ENCODE peak calls at places on chromosomes 1 and 21, in four cellular contexts. P is tibial artery, M is choroid plexus epithelial cell, S is fibroblast of the aortic adventitia. A is an unnamed sample.

GRCh38 chr1:42380617-42381423 is at the start of gene RIMKLA:
- DNase-seq in M (no peak), P (peak; percentile 58), S (no peak), A (no peak)

GRCh38 chr21:26280715-26281310 is 110.2 kb upstream of the APP start:
- DNase-seq in P (no peak), M (no peak), S (no peak), A (no peak)

GRCh38 chr1:90550616-90551406 is 166.3 kb downstream of the BARHL2 start:
- DNase-seq in M (no peak), S (no peak), P (no peak), A (no peak)

GRCh38 chr1:234933031-234933430 is 195.6 kb downstream of the TOMM20 start:
- DNase-seq in M (no peak), S (no peak), P (peak; percentile 65), A (peak; percentile 72)

GRCh38 chr1:15684468-15685283 is 556 bp downstream of the PLEKHM2 start:
- DNase-seq in S (peak; percentile 32), P (peak; percentile 76), M (no peak), A (peak; percentile 73)

GRCh38 chr1:240768979-240769378 is 157.0 kb upstream of the GREM2 start:
- DNase-seq in S (no peak), M (no peak), P (no peak), A (no peak)

GRCh38 chr1:50332941-50333594 is 90.2 kb downstream of the DMRTA2 start:
- DNase-seq in M (peak; percentile 46), P (no peak), S (peak; percentile 28), A (no peak)

GRCh38 chr1:192147626-192148025 is 10.6 kb upstream of the RGS18 start:
- DNase-seq in S (peak; percentile 6), M (no peak), P (no peak), A (no peak)

GRCh38 chr1:246930830-246931548 is 759 bp downstream of the AHCTF1 start:
- DNase-seq in M (peak; percentile 69), P (peak; percentile 79), S (peak; percentile 60), A (peak; percentile 52)

GRCh38 chr1:1260843-1261560 is 12.7 kb downstream of the UBE2J2 start:
- DNase-seq in P (no peak), M (no peak), S (no peak), A (no peak)

GRCh38 chr1:186927884-186928283 is 99.1 kb downstream of the PLA2G4A start:
- DNase-seq in P (no peak), M (no peak), S (no peak), A (no peak)
- TF ChIP-seq CTCF in P (no peak), M (no peak), S (no peak), A (no peak)

DNA sequence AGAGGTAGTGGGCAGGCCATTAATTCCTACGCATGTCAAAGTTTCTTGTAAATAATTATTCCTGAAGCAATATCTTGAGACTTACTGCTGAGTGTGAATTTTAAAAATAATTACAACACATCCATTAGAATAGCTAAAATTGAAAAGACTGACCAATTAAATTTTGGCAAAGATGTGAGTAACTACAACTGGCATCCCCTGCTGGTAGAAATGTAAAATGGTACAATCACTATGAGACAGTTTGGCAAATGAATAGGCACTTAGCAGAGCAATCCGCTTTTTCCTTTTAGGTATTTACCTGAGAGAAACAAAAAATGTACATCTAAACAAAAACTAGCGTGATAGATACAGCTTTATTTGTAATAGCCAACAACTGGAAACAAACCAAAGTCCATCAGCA is 798.9 kb downstream of the BRINP3 start:
- DNase-seq in M (peak; percentile 19), P (no peak), S (no peak), A (no peak)
- TF ChIP-seq CTCF in M (peak; percentile 55), P (no peak), S (peak; percentile 9), A (no peak)

DNA sequence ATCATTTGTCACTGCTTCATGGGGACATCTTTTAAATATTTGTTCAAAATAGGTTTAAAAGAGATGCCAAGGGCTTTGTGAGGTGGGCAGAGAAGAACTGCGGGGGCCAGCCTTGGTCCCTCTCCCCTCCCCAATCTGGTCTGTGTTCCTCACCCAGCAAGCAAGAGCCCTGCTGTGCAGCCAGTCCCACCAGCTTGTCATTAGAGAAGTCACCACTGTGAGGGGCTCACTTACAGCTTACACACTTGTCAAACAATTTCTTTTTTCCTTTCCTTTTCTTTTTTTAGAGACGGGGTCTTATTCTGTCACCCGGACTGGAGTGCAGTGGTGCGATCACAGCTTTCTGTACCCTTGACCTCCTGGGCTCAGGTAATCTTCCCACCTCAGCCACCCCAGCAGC is 10.3 kb upstream of the CDK18 start:
- DNase-seq in M (no peak), P (no peak), S (no peak), A (no peak)
- TF ChIP-seq CTCF in M (no peak), P (no peak), S (no peak), A (no peak)

GRCh38 chr1:116842654-116843053 is 67.1 kb upstream of the PTGFRN start:
- DNase-seq in M (peak; percentile 56), P (no peak), S (peak; percentile 34), A (no peak)
- TF ChIP-seq CTCF in M (peak; percentile 48), P (no peak), S (peak; percentile 27), A (no peak)

GRCh38 chr1:237799762-237800474 is 90.8 kb downstream of the ZP4 start:
- DNase-seq in M (peak; percentile 50), S (no peak), P (no peak), A (no peak)
- TF ChIP-seq CTCF in M (peak; percentile 35), S (no peak), P (no peak), A (no peak)

DNA sequence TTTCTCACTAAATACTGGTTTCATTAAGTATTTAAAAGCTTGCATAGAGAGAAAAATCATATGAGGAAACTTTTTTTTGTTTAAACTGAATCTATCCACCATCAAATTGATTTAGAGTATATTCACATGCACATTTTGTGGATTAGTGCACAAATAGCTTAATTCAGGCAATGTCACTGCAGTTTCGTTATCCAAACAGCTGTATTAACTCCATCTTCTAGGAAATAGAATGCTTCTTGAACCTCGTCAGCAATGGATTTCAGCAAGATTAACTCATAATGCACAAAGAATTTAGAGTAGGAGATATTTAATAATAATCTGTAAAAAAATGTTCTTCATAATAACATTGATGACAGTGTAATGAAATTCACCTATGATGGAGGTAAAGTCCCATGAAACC is 37.5 kb downstream of the NEXN start:
- DNase-seq in M (no peak), S (peak; percentile 64), P (no peak), A (no peak)
- TF ChIP-seq CTCF in M (no peak), S (no peak), P (no peak), A (no peak)

DNA sequence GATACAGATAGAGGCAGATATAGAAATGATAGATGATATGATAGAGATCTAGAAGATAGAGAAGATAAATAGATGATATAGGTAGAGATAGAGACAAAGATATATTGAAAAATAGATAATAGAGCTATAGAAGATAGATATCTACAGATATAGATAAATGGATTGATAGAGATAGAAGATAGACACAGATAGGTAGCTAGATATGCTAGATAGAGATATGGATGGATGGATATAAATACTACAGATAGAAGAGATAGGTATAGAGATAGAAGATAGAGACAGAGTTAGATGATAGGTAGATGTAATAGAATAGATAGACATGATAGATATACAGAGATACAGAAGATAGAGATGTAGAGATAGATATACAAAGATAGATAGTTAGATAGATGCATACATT is 21.4 kb downstream of the TRIM11 start:
- DNase-seq in M (no peak), P (no peak), S (no peak), A (no peak)
- TF ChIP-seq CTCF in M (no peak), P (no peak), S (no peak), A (no peak)

GRCh38 chr1:20242890-20243479 is 47.7 kb upstream of the VWA5B1 start:
- DNase-seq in P (no peak), M (no peak), S (no peak), A (no peak)
- TF ChIP-seq CTCF in P (no peak), M (no peak), S (no peak), A (no peak)

GRCh38 chr1:204529371-204529895 is 13.2 kb downstream of the MDM4 start:
- DNase-seq in S (no peak), M (no peak), P (no peak), A (no peak)
- TF ChIP-seq CTCF in S (peak; percentile 12), M (peak; percentile 25), P (no peak), A (peak; percentile 13)

GRCh38 chr1:232057217-232057895 is 430.8 kb downstream of the DISC1 start:
- DNase-seq in M (no peak), S (no peak), P (no peak), A (no peak)
- TF ChIP-seq CTCF in M (no peak), S (no peak), P (no peak), A (no peak)

A was measured in CD14-positive monocyte.